ENCODE peak calls at places on chromosomes 12 and 14, in ten cellular contexts. G is astrocyte of the spinal cord, Z is NCI-H345, X is T-helper 2 cell, F is heart left ventricle, N is iPS-NIHi11, J is hippocampal formation, K is T follicular helper cell, B is endothelial cell, Q is heart right ventricle. U is an unnamed sample.

GRCh38 chr12:55057466-55057865 is 37.7 kb downstream of the NEUROD4 start:
- DNase-seq in Z (peak), X (no peak), G (no peak), J (no peak), Q (no peak), F (no peak), B (peak), K (no peak), N (no peak), U (no peak)

GRCh38 chr12:119576915-119577314 is 16.7 kb upstream of the TMEM233 start:
- DNase-seq in Q (no peak), N (no peak), G (no peak), Z (no peak), J (no peak), B (no peak), F (no peak), K (no peak), X (no peak), U (no peak)

GRCh38 chr12:32051511-32052299 is 54.9 kb upstream of the BICD1 start:
- DNase-seq in Q (no peak), J (no peak), F (no peak), N (no peak), Z (no peak), X (no peak), K (no peak), G (peak), B (no peak), U (no peak)

GRCh38 chr12:55716582-55717396 is 943 bp downstream of the BLOC1S1 start:
- DNase-seq in X (no peak), G (no peak), B (no peak), Q (no peak), Z (no peak), F (peak), K (no peak), N (no peak), J (no peak), U (no peak)

GRCh38 chr12:120573560-120573959 is 7.6 kb downstream of the POP5 start:
- DNase-seq in J (no peak), Q (no peak), B (no peak), G (no peak), X (no peak), N (no peak), K (no peak), F (no peak), Z (no peak), U (no peak)

GRCh38 chr12:80019691-80020090 is 79.6 kb upstream of the OTOGL start:
- DNase-seq in G (no peak), Q (no peak), K (no peak), Z (no peak), X (no peak), B (no peak), J (no peak), N (no peak), F (no peak), U (no peak)

GRCh38 chr12:20455001-20455706 is 86.8 kb downstream of the PDE3A start:
- DNase-seq in Q (no peak), N (no peak), F (no peak), X (no peak), G (peak), K (no peak), J (no peak), B (no peak), Z (no peak), U (no peak)

GRCh38 chr12:123379391-123379790 is 4.5 kb upstream of the KMT5A start:
- DNase-seq in G (no peak), F (peak), B (no peak), J (no peak), Z (no peak), Q (no peak), X (no peak), K (no peak), N (no peak), U (no peak)

GRCh38 chr14:92984896-92985295 is 61.9 kb downstream of the CHGA start:
- DNase-seq in K (no peak), Q (no peak), Z (no peak), N (no peak), F (no peak), G (no peak), X (no peak), J (no peak), B (no peak), U (no peak)

GRCh38 chr14:71327691-71328090 is 420.4 kb downstream of the PCNX1 start:
- DNase-seq in F (no peak), N (no peak), J (no peak), K (no peak), Z (no peak), B (no peak), G (no peak), Q (no peak), X (no peak), U (no peak)

GRCh38 chr12:10320643-10321042 is 13.0 kb downstream of the KLRD1 start:
- DNase-seq in X (no peak), G (no peak), B (no peak), N (no peak), Z (no peak), J (no peak), F (no peak), Q (no peak), K (no peak), U (no peak)

GRCh38 chr12:49627752-49628360 is 4.5 kb downstream of the PRPF40B start:
- DNase-seq in Z (no peak), Q (no peak), N (no peak), K (no peak), G (peak), J (no peak), B (no peak), F (no peak), X (no peak), U (no peak)

GRCh38 chr12:117468016-117468415 is 106.6 kb upstream of the NOS1 start:
- DNase-seq in J (no peak), F (no peak), B (no peak), K (no peak), Z (peak), Q (no peak), N (no peak), X (no peak), G (no peak), U (no peak)